ENCODE peak calls at places on chromosomes 4 and X, in nine cellular contexts. Z is GM12865, V is ovary, L is progenitor cell of endocrine pancreas, W is thyroid gland, X is HFFc6, T is GM13977, C is endothelial cell, P is pancreas. G is an unnamed sample.

GRCh38 chrX:133337250-133337649 is 78.0 kb downstream of the GPC4 start:
- DNase-seq in W (peak), Z (no peak), X (no peak), C (no peak), T (no peak), L (no peak), P (no peak), V (no peak), G (no peak)

GRCh38 chr4:59973496-59973895 is 1226.6 kb upstream of the ADGRL3 start:
- DNase-seq in L (no peak), T (no peak), P (no peak), Z (no peak), X (no peak), C (no peak), W (no peak), V (no peak), G (no peak)

GRCh38 chr4:126539771-126540170 is 1093.0 kb upstream of the INTU start:
- DNase-seq in P (no peak), V (no peak), X (no peak), W (no peak), Z (no peak), C (no peak), T (no peak), L (no peak), G (no peak)

GRCh38 chr4:632391-632790 is 7.0 kb downstream of the PDE6B start:
- DNase-seq in T (no peak), C (no peak), W (no peak), Z (no peak), X (no peak), V (no peak), L (no peak), P (no peak), G (no peak)

GRCh38 chr4:39699676-39700409 is 1.9 kb downstream of the UBE2K start:
- DNase-seq in L (no peak), P (no peak), T (no peak), V (no peak), W (no peak), Z (no peak), C (no peak), X (peak), G (no peak)

GRCh38 chrX:133812382-133812781 is 173.0 kb downstream of the GPC3 start:
- DNase-seq in X (no peak), C (no peak), T (no peak), L (no peak), W (no peak), P (no peak), V (no peak), Z (no peak), G (no peak)

GRCh38 chr4:107721436-107722090 is 1.5 kb upstream of the PAPSS1 start:
- DNase-seq in Z (peak), T (peak), P (no peak), X (no peak), W (peak), L (no peak), C (no peak), V (peak), G (no peak)

GRCh38 chrX:70479197-70479969 is 34.7 kb downstream of the DLG3 start:
- DNase-seq in V (no peak), T (no peak), W (no peak), L (no peak), C (no peak), P (no peak), X (peak), Z (no peak), G (no peak)

GRCh38 chrX:114127411-114128025 is 456.4 kb upstream of the HTR2C start:
- DNase-seq in L (no peak), V (no peak), Z (no peak), P (no peak), X (no peak), T (no peak), W (no peak), C (no peak), G (no peak)

GRCh38 chrX:38183577-38183976 is 37.1 kb downstream of the SRPX start:
- DNase-seq in P (no peak), L (no peak), X (no peak), W (no peak), V (no peak), Z (no peak), T (no peak), C (no peak), G (no peak)

GRCh38 chrX:41337140-41337539 is 3.2 kb downstream of the DDX3X start:
- DNase-seq in P (no peak), Z (no peak), T (no peak), V (no peak), W (no peak), X (no peak), C (no peak), L (no peak), G (no peak)

GRCh38 chr4:8353912-8354453 is 84.4 kb downstream of the HTRA3 start:
- DNase-seq in V (peak), W (peak), Z (no peak), P (no peak), X (no peak), L (no peak), C (no peak), T (no peak), G (peak)

GRCh38 chr4:126850286-126850685 is 782.5 kb upstream of the INTU start:
- DNase-seq in P (no peak), Z (no peak), T (no peak), X (peak), W (no peak), V (no peak), L (no peak), C (no peak), G (no peak)

GRCh38 chr4:8647626-8648025 is 55.1 kb downstream of the CPZ start:
- DNase-seq in T (no peak), X (no peak), Z (no peak), C (no peak), V (peak), P (no peak), L (no peak), W (peak), G (peak)

GRCh38 chr4:184282895-184283654 is 65.4 kb upstream of the ENPP6 start:
- DNase-seq in W (peak), P (no peak), X (no peak), T (peak), C (no peak), L (no peak), V (no peak), Z (peak), G (no peak)

GRCh38 chrX:115970718-115971117 is 199.8 kb upstream of the AGTR2 start:
- DNase-seq in T (no peak), C (no peak), V (no peak), Z (no peak), W (no peak), P (no peak), L (no peak), X (no peak), G (no peak)

GRCh38 chrX:119503484-119503861 is 35.2 kb downstream of the SLC25A5 start:
- DNase-seq in C (no peak), P (no peak), T (no peak), Z (no peak), V (peak), W (peak), X (peak), L (no peak), G (no peak)

GRCh38 chrX:8647176-8647575 is 84.8 kb downstream of the ANOS1 start:
- DNase-seq in Z (no peak), C (no peak), W (no peak), V (no peak), P (no peak), L (no peak), X (no peak), T (no peak), G (no peak)

GRCh38 chr4:38128478-38129451 is 168.6 kb downstream of the PTTG2 start:
- DNase-seq in Z (peak), C (no peak), X (no peak), V (no peak), P (no peak), T (peak), L (no peak), W (no peak), G (no peak)

GRCh38 chr4:8128096-8128856 is 30.3 kb downstream of the ABLIM2 start:
- DNase-seq in X (no peak), L (no peak), P (no peak), V (no peak), Z (no peak), T (no peak), W (no peak), C (no peak), G (no peak)

GRCh38 chr4:120156115-120156718 is 89.6 kb upstream of the MAD2L1 start:
- DNase-seq in P (no peak), C (peak), X (peak), L (peak), V (no peak), W (no peak), Z (peak), T (peak), G (no peak)

GRCh38 chr4:121041307-121042090 is 30.8 kb downstream of the NDNF start:
- DNase-seq in T (peak), P (no peak), Z (peak), V (no peak), L (no peak), W (no peak), C (no peak), X (no peak), G (no peak)

GRCh38 chr4:15003441-15003890 is 1.2 kb downstream of the CPEB2 start:
- DNase-seq in Z (peak), C (no peak), W (peak), V (peak), X (peak), T (peak), L (peak), P (peak), G (peak)

GRCh38 chr4:144906181-144906895 is 191.7 kb downstream of the ANAPC10 start:
- DNase-seq in L (no peak), Z (peak), V (no peak), P (no peak), T (no peak), C (no peak), W (no peak), X (no peak), G (no peak)

GRCh38 chr4:44674471-44674870 is 3.7 kb upstream of the GUF1 start:
- DNase-seq in C (no peak), Z (no peak), P (no peak), V (no peak), L (no peak), X (no peak), W (no peak), T (no peak), G (no peak)

GRCh38 chr4:76579596-76580375 is 144.8 kb downstream of the SHROOM3 start:
- DNase-seq in T (no peak), Z (no peak), L (no peak), P (no peak), V (no peak), W (no peak), X (no peak), C (no peak), G (no peak)

DNA sequence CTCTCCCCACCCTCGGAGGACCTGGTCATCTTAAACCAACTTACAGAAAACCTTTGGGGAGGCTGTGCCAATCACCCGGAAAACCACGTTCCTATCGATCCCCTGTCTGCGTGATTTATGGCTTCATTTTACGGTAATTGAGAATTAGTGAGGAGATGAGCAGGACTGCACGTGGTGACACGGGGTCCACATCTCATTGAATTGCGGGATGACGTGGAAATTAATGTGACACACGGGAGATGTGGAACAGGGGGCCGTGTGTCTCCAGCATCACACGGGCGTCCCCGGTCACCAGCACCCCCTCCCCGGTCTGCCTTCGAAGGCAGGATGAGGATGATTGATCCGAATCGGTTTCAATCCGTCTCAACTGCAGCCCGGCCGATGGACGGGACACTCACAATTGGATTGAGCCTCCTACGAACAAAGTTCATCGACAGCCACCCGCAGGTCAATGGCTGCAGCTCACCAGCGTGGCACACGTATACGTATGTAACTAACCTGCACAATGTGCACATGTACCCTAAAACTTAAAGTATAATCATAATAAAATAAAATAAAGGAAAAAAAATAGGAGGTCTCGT is 160.3 kb downstream of the SHOX start:
- DNase-seq in V (no peak), X (no peak), T (no peak), C (no peak), W (no peak), Z (no peak), P (no peak), L (no peak), G (no peak)
- TF ChIP-seq CTCF in V (no peak), X (no peak), T (no peak), C (no peak), W (no peak), Z (no peak), P (no peak), L (no peak), G (no peak)

GRCh38 chr4:56127698-56128097 is 179.0 kb downstream of the CEP135 start:
- DNase-seq in X (no peak), L (no peak), W (no peak), Z (no peak), T (no peak), V (no peak), C (no peak), P (no peak), G (no peak)

GRCh38 chr4:56132835-56133234 is 184.1 kb downstream of the CEP135 start:
- DNase-seq in X (no peak), C (no peak), V (no peak), W (no peak), T (no peak), L (no peak), Z (no peak), P (no peak), G (no peak)

GRCh38 chr4:56128231-56128630 is 179.5 kb downstream of the CEP135 start:
- DNase-seq in L (no peak), C (no peak), Z (no peak), V (no peak), T (no peak), X (no peak), P (no peak), W (no peak), G (no peak)

GRCh38 chr4:56130609-56131150 is 181.9 kb downstream of the CEP135 start:
- DNase-seq in C (no peak), T (no peak), W (no peak), L (no peak), X (no peak), P (no peak), V (no peak), Z (no peak), G (no peak)

GRCh38 chr4:56129431-56129861 is 180.7 kb downstream of the CEP135 start:
- DNase-seq in Z (peak), V (no peak), X (no peak), W (peak), T (no peak), L (no peak), C (peak), P (no peak), G (no peak)
- TF ChIP-seq CTCF in Z (peak), V (no peak), X (peak), W (no peak), T (peak), L (peak), C (peak), P (no peak), G (peak)

GRCh38 chrX:74465424-74465823 is 44.1 kb downstream of the SLC16A2 start:
- DNase-seq in V (no peak), C (no peak), W (no peak), L (no peak), X (peak), T (no peak), Z (no peak), P (no peak), G (no peak)
- TF ChIP-seq CTCF in V (no peak), C (no peak), W (no peak), L (no peak), X (no peak), T (no peak), Z (no peak), P (no peak), G (no peak)

GRCh38 chrX:95509474-95509873 is 1175.2 kb upstream of the DIAPH2 start:
- DNase-seq in P (no peak), T (no peak), X (no peak), L (no peak), Z (no peak), V (no peak), W (no peak), C (no peak), G (no peak)

DNA sequence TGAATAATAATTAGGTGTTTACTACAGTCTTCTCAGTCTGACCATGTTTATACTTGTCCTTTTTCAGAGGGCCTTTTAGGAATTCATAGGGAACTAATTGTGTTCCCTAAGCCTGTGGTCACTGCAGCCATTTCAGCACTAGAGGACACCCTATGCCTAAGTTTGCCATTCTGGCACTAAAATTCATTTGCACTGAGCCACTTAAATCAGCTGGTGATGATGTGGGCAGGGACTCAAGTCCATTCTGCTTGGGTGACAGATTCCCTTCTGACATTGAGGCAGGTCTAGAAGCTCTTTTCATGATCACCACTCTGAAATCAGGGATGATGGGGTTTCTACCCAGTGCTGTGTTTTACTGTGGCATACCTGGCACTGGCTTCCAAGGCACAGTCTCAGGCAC is 1178.9 kb upstream of the DIAPH2 start:
- DNase-seq in L (no peak), P (no peak), X (no peak), Z (no peak), W (no peak), T (no peak), V (no peak), C (peak), G (no peak)
- TF ChIP-seq CTCF in L (peak), P (no peak), X (no peak), Z (no peak), W (no peak), T (peak), V (no peak), C (no peak), G (peak)

DNA sequence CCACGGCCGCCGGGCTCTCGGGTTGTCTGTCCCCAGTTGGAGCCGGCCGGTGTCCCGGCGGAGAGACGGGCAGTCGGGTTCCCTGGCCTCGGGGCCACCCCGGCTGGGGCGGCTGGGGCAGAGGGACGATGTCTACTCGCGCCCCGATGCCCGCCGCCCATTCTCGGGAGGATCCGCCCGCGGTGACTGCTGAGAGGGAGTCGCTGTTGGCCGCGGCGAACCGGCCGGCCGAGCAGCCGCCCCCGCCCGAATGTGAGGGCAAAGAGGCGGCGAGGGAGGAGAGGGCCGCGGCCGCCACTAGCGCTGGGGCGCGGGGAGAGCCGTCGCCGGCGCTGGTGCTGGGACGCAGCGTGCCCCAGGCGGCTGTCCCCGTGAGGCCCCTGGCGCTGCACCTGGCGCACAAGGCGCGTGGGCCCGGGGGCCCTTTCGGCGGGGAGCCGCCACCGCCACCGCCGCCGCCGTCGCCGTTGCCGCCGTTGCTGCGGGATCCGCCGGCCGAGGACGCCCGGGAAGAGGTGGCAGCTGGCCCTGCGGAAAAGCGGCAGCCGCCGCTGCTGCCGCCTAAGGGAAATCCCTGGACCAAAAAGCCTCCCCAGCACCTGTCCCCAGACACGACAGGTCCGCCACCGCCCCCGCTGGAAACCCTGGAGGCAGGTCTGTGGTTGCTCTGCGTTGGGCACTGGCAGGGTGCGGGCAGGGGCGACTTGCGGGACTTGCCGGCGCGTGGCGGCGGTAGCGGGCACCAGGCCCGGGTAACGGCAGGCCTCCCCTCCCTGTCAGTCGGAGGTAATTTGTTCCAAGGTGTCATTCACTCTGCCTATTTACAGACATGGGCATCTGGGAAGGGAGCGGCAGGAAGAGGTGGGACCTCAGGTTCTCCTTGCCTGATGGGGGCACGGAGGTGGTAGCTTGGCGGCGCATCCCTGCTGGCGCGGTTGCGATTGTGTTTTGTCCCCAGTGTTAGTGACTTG is 739 bp downstream of the LARP1B start:
- DNase-seq in X (peak), T (peak), C (peak), L (peak), Z (peak), P (peak), W (peak), V (peak), G (peak)
- TF ChIP-seq CTCF in X (peak), T (peak), C (no peak), L (no peak), Z (peak), P (no peak), W (no peak), V (no peak), G (peak)

GRCh38 chr4:87543835-87544461 is 14.8 kb upstream of the SPARCL1 start:
- DNase-seq in P (no peak), V (no peak), L (no peak), W (no peak), C (peak), Z (peak), X (peak), T (no peak), G (no peak)
- TF ChIP-seq CTCF in P (peak), V (peak), L (peak), W (peak), C (peak), Z (peak), X (peak), T (no peak), G (peak)

GRCh38 chrX:64204701-64205440 is 637 bp downstream of the AMER1 start:
- DNase-seq in P (peak), T (peak), C (peak), V (peak), Z (peak), X (no peak), L (peak), W (peak), G (peak)

GRCh38 chrX:64205441-64205734 is at the start of gene AMER1:
- DNase-seq in P (no peak), V (no peak), W (no peak), X (no peak), C (no peak), Z (no peak), T (no peak), L (no peak), G (no peak)

GRCh38 chrX:64206556-64207162 is 1.2 kb upstream of the AMER1 start:
- DNase-seq in T (no peak), X (no peak), L (no peak), V (peak), W (peak), Z (peak), P (no peak), C (no peak), G (no peak)

GRCh38 chrX:64204252-64204651 is 1.3 kb downstream of the AMER1 start:
- DNase-seq in V (peak), P (peak), Z (no peak), X (no peak), L (no peak), T (no peak), W (no peak), C (no peak), G (no peak)

DNA sequence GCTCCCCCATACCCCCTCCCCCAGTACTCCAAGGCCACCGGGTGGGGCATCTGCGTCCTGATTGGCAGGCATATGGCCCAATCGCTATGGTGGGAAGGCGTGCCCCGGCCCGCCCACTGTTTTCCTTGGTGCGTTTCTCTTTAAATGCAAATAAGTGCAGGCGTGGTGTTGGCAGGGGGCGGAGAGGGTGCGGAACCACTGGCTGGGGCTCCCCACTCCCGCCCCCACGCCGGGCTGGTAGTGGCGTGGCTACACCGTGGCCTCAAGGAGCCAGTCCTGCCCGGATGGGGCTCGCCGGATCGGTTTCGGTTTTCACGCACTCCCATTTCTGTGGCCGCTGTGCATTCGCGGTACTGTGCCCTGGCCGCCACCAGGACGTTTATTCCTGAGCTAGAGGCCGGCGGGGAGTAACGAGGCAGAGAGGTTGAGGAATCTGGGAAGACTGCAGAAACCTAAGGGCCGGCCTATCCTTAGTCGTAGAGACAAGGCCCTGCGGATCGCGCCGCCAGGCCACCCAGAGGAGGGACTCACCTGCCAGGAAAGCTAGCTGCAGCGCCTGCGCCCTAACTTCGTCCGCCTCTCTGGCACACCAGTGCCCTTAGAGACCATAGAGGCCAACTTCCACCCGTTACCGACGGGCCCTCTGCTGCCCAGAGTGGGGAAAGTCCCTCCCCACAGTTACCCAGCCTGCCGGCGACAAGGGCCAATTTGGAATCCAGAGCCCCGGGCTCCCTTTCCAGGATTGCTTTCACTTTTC is 405 bp upstream of the AMER1 start:
- DNase-seq in W (peak), L (peak), Z (peak), X (peak), C (peak), V (peak), T (peak), P (peak), G (peak)
- TF ChIP-seq CTCF in W (no peak), L (peak), Z (peak), X (no peak), C (no peak), V (no peak), T (no peak), P (no peak), G (peak)